ENCODE peak calls at places on chromosomes 11 and 22, in seven cellular contexts. N is NCI-H2081; C is GM12878; O is hippocampal formation; P is activated CD4-positive, CD25-positive, alpha-beta regulatory T cell; R is left ventricle myocardium inferior; M is posterior cingulate gyrus. T is an unnamed sample.
A peak's percentile ranks its signal among the peaks of the same experiment; 100 is the strongest.

GRCh38 chr22:30062256-30062655 is 18.0 kb upstream of the HORMAD2 start:
- DNase-seq in P (no peak), C (no peak), N (no peak), O (no peak), R (no peak), M (no peak), T (no peak)

GRCh38 chr11:6586434-6587359 is 16.7 kb downstream of the RRP8 start:
- DNase-seq in M (no peak), P (no peak), O (no peak), C (no peak), R (no peak), N (no peak), T (no peak)

GRCh38 chr11:17544181-17544622 is at the start of gene USH1C:
- DNase-seq in O (no peak), N (no peak), R (peak; percentile 17), P (no peak), C (no peak), M (no peak), T (peak; percentile 51)

GRCh38 chr22:46402505-46402904 is 67.0 kb downstream of the TRMU start:
- DNase-seq in O (no peak), C (no peak), N (no peak), R (no peak), M (no peak), P (no peak), T (no peak)

GRCh38 chr11:60370252-60370810 is 8.0 kb upstream of the MS4A7 start:
- DNase-seq in R (no peak), C (no peak), M (no peak), O (no peak), N (no peak), P (no peak), T (no peak)

GRCh38 chr11:19240420-19241259 is at the start of gene E2F8:
- DNase-seq in M (peak; percentile 82), P (peak; percentile 66), N (peak; percentile 93), O (peak; percentile 66), R (peak; percentile 91), C (peak; percentile 88), T (peak; percentile 85)

GRCh38 chr11:42657169-42657568 is 654.6 kb upstream of the API5 start:
- DNase-seq in R (no peak), N (no peak), P (no peak), O (no peak), M (no peak), C (no peak), T (no peak)

GRCh38 chr11:100716848-100717247 is 29.8 kb downstream of the ARHGAP42 start:
- DNase-seq in M (no peak), R (no peak), N (no peak), C (no peak), P (no peak), O (no peak), T (no peak)

GRCh38 chr22:36817429-36817783 is 571 bp upstream of the PVALB start:
- DNase-seq in N (no peak), R (no peak), M (no peak), O (no peak), C (no peak), P (no peak), T (no peak)

GRCh38 chr22:28629420-28630184 is 50.0 kb downstream of the TTC28 start:
- DNase-seq in M (no peak), P (no peak), O (no peak), R (no peak), C (no peak), N (no peak), T (no peak)

GRCh38 chr22:48753752-48754517 is 1073.7 kb downstream of the BRD1 start:
- DNase-seq in P (no peak), N (no peak), C (no peak), R (no peak), M (no peak), O (no peak), T (no peak)

GRCh38 chr11:73410627-73411026 is 34.4 kb downstream of the RELT start:
- DNase-seq in C (no peak), R (no peak), N (no peak), M (no peak), O (no peak), P (no peak), T (no peak)

GRCh38 chr11:66112640-66113098 is 42.6 kb downstream of the PACS1 start:
- DNase-seq in R (no peak), P (no peak), N (no peak), O (no peak), M (no peak), C (no peak), T (peak; percentile 16)

GRCh38 chr11:132439711-132440300 is 1069.4 kb downstream of the NTM start:
- DNase-seq in P (no peak), N (no peak), R (no peak), C (no peak), O (no peak), M (no peak), T (no peak)

GRCh38 chr11:70378506-70379134 is 19.7 kb upstream of the CTTN start:
- DNase-seq in N (no peak), R (no peak), C (no peak), M (no peak), P (no peak), O (no peak), T (no peak)

GRCh38 chr22:42635531-42635930 is 4.9 kb downstream of the ATP5MGL start:
- DNase-seq in O (no peak), C (no peak), N (no peak), P (no peak), M (no peak), R (peak; percentile 61), T (no peak)

GRCh38 chr22:29214232-29214631 is 8.5 kb downstream of the EMID1 start:
- DNase-seq in P (no peak), O (no peak), M (no peak), N (no peak), R (no peak), C (no peak), T (no peak)

GRCh38 chr11:66075273-66075672 is 5.2 kb downstream of the PACS1 start:
- DNase-seq in P (no peak), C (no peak), R (no peak), N (no peak), O (no peak), M (no peak), T (no peak)

T was measured in body of pancreas.